ENCODE peak calls at places on chromosomes 12 and 14, in seven cellular contexts. I is fibroblast of pulmonary artery; Z is H7; F is suprapubic skin; B is BJ; M is stimulated activated CD4-positive, alpha-beta T cell treated with anti-CD3 and anti-CD28 coated beads, Interleukin-15, amount 100 ng/mL, for 1 hour; Y is T-helper 9 cell. R is an unnamed sample.

GRCh38 chr12:120100630-120101029 is 15.9 kb downstream of the RAB35 start:
- DNase-seq in F (peak), I (peak), M (no peak), Z (peak), B (no peak), Y (no peak), R (no peak)

GRCh38 chr12:9391751-9392240 is 183.6 kb upstream of the PZP start:
- DNase-seq in B (no peak), I (no peak), M (no peak), F (no peak), Y (no peak), Z (peak), R (no peak)

GRCh38 chr14:71714225-71714624 is 218.0 kb upstream of the RGS6 start:
- DNase-seq in B (peak), I (peak), Y (no peak), Z (no peak), M (no peak), F (no peak), R (no peak)

GRCh38 chr12:93234641-93235040 is 143.1 kb upstream of the NUDT4 start:
- DNase-seq in M (no peak), Z (no peak), I (no peak), B (no peak), F (no peak), Y (no peak), R (no peak)

GRCh38 chr14:54682578-54682977 is 115.7 kb downstream of the SAMD4A start:
- DNase-seq in I (peak), M (no peak), Z (no peak), F (no peak), B (no peak), Y (no peak), R (no peak)

GRCh38 chr14:98951031-98951430 is 321.0 kb downstream of the BCL11B start:
- DNase-seq in I (no peak), M (no peak), B (no peak), Y (no peak), F (no peak), Z (peak), R (no peak)

GRCh38 chr12:19520646-19521045 is 81.4 kb downstream of the AEBP2 start:
- DNase-seq in Y (no peak), Z (no peak), I (no peak), M (no peak), F (no peak), B (no peak), R (no peak)

GRCh38 chr12:84201976-84202375 is 710.6 kb downstream of the SLC6A15 start:
- DNase-seq in B (no peak), Y (no peak), Z (no peak), M (no peak), F (no peak), I (no peak), R (no peak)

GRCh38 chr12:55850893-55851292 is 8.2 kb upstream of the MMP19 start:
- DNase-seq in Z (no peak), B (no peak), I (peak), F (peak), M (no peak), Y (no peak), R (no peak)

GRCh38 chr12:5022465-5023061 is 21.1 kb upstream of the KCNA5 start:
- DNase-seq in B (no peak), Y (no peak), Z (peak), M (no peak), I (peak), F (no peak), R (peak)

GRCh38 chr14:64117671-64118402 is 176.3 kb downstream of the ESR2 start:
- DNase-seq in Y (no peak), Z (no peak), M (no peak), I (peak), B (no peak), F (no peak), R (no peak)

GRCh38 chr12:10304161-10304574 is 3.5 kb upstream of the KLRD1 start:
- DNase-seq in F (no peak), I (peak), Z (no peak), B (peak), Y (no peak), M (no peak), R (no peak)

GRCh38 chr12:11500222-11500860 is 105.0 kb upstream of the PRB2 start:
- DNase-seq in Y (peak), Z (peak), I (peak), F (peak), M (peak), B (no peak), R (peak)